ENCODE peak calls at places on chromosomes 3 and 15, in five cellular contexts. One of them, this sample, is unnamed.

GRCh38 chr3:20055020-20055775 is 15.0 kb downstream of the KAT2B start:
- DNase-seq in GM23248: peak; percentile 5
- DNase-seq in neural progenitor cell: no peak
- DNase-seq in MM.1S: peak; percentile 65
- DNase-seq in astrocyte: no peak
- DNase-seq in this sample: no peak

GRCh38 chr15:57560976-57561711 is 30.6 kb upstream of the MYZAP start:
- DNase-seq in GM23248: peak; percentile 82
- DNase-seq in neural progenitor cell: peak; percentile 73
- DNase-seq in MM.1S: peak; percentile 70
- DNase-seq in astrocyte: peak; percentile 53
- DNase-seq in this sample: peak; percentile 78

GRCh38 chr3:154224366-154224765 is 99.9 kb downstream of the DHX36 start:
- DNase-seq in GM23248: no peak
- DNase-seq in neural progenitor cell: no peak
- DNase-seq in MM.1S: no peak
- DNase-seq in astrocyte: no peak
- DNase-seq in this sample: no peak

GRCh38 chr3:57082481-57082880 is 22.0 kb downstream of the SPATA12 start:
- DNase-seq in GM23248: no peak
- DNase-seq in neural progenitor cell: no peak
- DNase-seq in MM.1S: no peak
- DNase-seq in astrocyte: no peak
- DNase-seq in this sample: no peak

GRCh38 chr3:161500057-161500836 is 3.6 kb downstream of the OTOL1 start:
- DNase-seq in GM23248: peak; percentile 10
- DNase-seq in neural progenitor cell: no peak
- DNase-seq in MM.1S: no peak
- DNase-seq in astrocyte: no peak
- DNase-seq in this sample: peak; percentile 51

GRCh38 chr15:79601376-79601775 is 169.2 kb downstream of the MINAR1 start:
- DNase-seq in GM23248: no peak
- DNase-seq in neural progenitor cell: no peak
- DNase-seq in MM.1S: no peak
- DNase-seq in astrocyte: no peak
- DNase-seq in this sample: no peak

GRCh38 chr15:98786706-98787105 is 138.4 kb downstream of the IGF1R start:
- DNase-seq in GM23248: no peak
- DNase-seq in neural progenitor cell: no peak
- DNase-seq in MM.1S: no peak
- DNase-seq in astrocyte: no peak
- DNase-seq in this sample: no peak

GRCh38 chr15:101207867-101208288 is 44.0 kb downstream of the CHSY1 start:
- DNase-seq in GM23248: peak; percentile 85
- DNase-seq in neural progenitor cell: no peak
- DNase-seq in MM.1S: no peak
- DNase-seq in astrocyte: peak; percentile 57
- DNase-seq in this sample: peak; percentile 13

GRCh38 chr3:123153124-123153523 is 48.6 kb upstream of the SEC22A start:
- DNase-seq in GM23248: no peak
- DNase-seq in neural progenitor cell: no peak
- DNase-seq in MM.1S: no peak
- DNase-seq in astrocyte: no peak
- DNase-seq in this sample: no peak

GRCh38 chr3:141972394-141972793 is 96.0 kb downstream of the ATP1B3 start:
- DNase-seq in GM23248: peak; percentile 22
- DNase-seq in neural progenitor cell: no peak
- DNase-seq in MM.1S: no peak
- DNase-seq in astrocyte: no peak
- DNase-seq in this sample: no peak

GRCh38 chr3:52820741-52821140 is 9.7 kb downstream of the ITIH4 start:
- DNase-seq in GM23248: peak; percentile 50
- DNase-seq in neural progenitor cell: peak; percentile 76
- DNase-seq in MM.1S: no peak
- DNase-seq in astrocyte: no peak
- DNase-seq in this sample: peak; percentile 53

DNA sequence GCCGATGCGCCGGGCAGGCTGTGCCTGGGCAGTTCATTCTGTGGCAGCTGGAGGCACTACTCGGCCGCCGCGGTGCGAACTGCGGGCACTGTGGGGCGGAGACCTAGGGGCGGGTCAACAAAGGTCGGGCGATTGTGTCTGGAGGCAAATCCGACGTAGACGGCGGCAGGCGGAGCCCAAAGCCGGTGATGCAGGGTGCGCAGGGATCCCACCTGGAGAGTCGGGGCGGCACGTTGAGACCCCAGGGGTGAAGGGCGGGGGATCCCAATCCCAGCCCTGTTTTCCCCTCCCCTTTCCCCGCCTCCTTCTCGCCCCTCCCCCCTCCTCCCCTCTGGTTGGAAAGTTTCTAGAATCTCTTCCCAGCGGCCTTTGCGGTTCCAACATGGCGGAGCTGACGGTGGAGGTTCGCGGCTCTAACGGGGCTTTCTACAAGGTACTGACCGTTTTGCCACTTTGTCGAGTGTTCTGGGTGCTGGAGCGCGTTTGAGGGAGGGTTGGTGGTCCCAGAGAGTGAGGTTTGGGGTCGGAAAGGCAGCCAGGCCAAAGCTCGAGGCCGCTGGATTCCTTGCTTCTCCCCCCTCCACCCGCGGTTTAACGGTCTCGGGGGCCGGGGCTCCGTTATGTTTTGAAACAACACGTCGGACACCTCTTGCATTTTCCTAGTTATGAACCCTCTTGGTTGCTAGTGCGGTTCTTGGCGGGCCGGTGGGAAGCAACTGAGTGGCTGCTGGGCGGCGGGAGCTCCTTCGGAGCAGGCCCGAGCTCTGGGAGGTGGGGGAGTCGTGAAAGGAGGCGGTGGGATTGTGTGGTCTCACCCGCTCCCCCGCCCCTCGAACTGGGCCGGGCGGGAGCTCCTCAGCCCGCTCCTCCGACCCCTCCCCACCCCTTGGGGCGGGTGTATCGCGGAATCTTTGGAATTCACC is at the start of gene FXR1:
- DNase-seq in GM23248: peak; percentile 95
- DNase-seq in neural progenitor cell: peak; percentile 96
- DNase-seq in MM.1S: peak; percentile 98
- DNase-seq in astrocyte: peak; percentile 56
- DNase-seq in this sample: peak; percentile 83
- H3K79me2 ChIP-seq in GM23248: peaks cover 51% of the 10 kb centered on the region
- H3K79me2 ChIP-seq in neural progenitor cell: peaks cover 53% of the 10 kb centered on the region
- H3K79me2 ChIP-seq in MM.1S: peaks cover 52% of the 10 kb centered on the region
- H3K79me2 ChIP-seq in astrocyte: peaks cover 51% of the 10 kb centered on the region
- H3K79me2 ChIP-seq in this sample: peaks cover 51% of the 10 kb centered on the region

DNA sequence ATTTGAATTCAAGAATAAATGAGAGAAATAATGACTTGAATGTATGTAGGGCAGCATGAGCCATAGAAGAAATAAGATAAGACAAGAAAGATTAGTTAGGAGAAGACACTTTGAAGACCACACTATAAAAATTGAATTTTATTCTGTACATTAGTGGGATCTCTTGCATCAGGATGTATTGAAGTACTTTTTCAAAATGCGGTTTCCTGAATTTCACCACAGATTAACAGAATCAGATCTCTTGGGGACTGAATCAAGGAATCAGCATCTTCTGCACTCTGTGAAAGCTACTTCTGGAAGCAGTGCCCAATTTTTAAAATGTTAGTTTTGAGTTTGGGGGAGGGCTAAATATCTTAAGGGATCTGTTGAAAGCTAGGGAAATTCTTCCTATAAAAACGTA is 763.9 kb upstream of the GOLIM4 start:
- DNase-seq in GM23248: no peak
- DNase-seq in neural progenitor cell: no peak
- DNase-seq in MM.1S: no peak
- DNase-seq in astrocyte: no peak
- DNase-seq in this sample: no peak
- H3K4me1 ChIP-seq in GM23248: no peaks in the 10 kb centered on the region
- H3K4me1 ChIP-seq in neural progenitor cell: no peaks in the 10 kb centered on the region
- H3K4me1 ChIP-seq in MM.1S: peaks cover 5% of the 10 kb centered on the region
- H3K4me1 ChIP-seq in astrocyte: no peaks in the 10 kb centered on the region
- H3K4me1 ChIP-seq in this sample: no peaks in the 10 kb centered on the region

GRCh38 chr3:187773233-187773962 is 28.1 kb upstream of the BCL6 start:
- DNase-seq in GM23248: no peak
- DNase-seq in neural progenitor cell: peak; percentile 29
- DNase-seq in MM.1S: no peak
- DNase-seq in astrocyte: no peak
- DNase-seq in this sample: no peak
- H2AFZ ChIP-seq in GM23248: no peak overlapping the region
- H2AFZ ChIP-seq in neural progenitor cell: peak overlapping the region; percentile 58
- H2AFZ ChIP-seq in MM.1S: no peak overlapping the region
- H2AFZ ChIP-seq in astrocyte: no peak overlapping the region
- H2AFZ ChIP-seq in this sample: no peak overlapping the region

GRCh38 chr3:16917256-16917935 is 32.6 kb downstream of the PLCL2 start:
- DNase-seq in GM23248: peak; percentile 46
- DNase-seq in neural progenitor cell: no peak
- DNase-seq in MM.1S: no peak
- DNase-seq in astrocyte: peak; percentile 46
- DNase-seq in this sample: peak; percentile 63
- H3K79me2 ChIP-seq in GM23248: no peaks in the 10 kb centered on the region
- H3K79me2 ChIP-seq in neural progenitor cell: peaks cover 97% of the 10 kb centered on the region
- H3K79me2 ChIP-seq in MM.1S: peaks cover 82% of the 10 kb centered on the region
- H3K79me2 ChIP-seq in astrocyte: peaks cover 4% of the 10 kb centered on the region
- H3K79me2 ChIP-seq in this sample: peaks cover 12% of the 10 kb centered on the region

GRCh38 chr3:194571491-194571941 is 61.7 kb downstream of the TMEM44 start:
- DNase-seq in GM23248: no peak
- DNase-seq in neural progenitor cell: no peak
- DNase-seq in MM.1S: no peak
- DNase-seq in astrocyte: peak; percentile 19
- DNase-seq in this sample: no peak
- H3K4me1 ChIP-seq in GM23248: peaks cover 44% of the 10 kb centered on the region
- H3K4me1 ChIP-seq in neural progenitor cell: peaks cover 9% of the 10 kb centered on the region
- H3K4me1 ChIP-seq in MM.1S: no peaks in the 10 kb centered on the region
- H3K4me1 ChIP-seq in astrocyte: peaks cover 43% of the 10 kb centered on the region
- H3K4me1 ChIP-seq in this sample: peaks cover 25% of the 10 kb centered on the region

GRCh38 chr15:99925661-99926461 is 192.6 kb upstream of the LYSMD4 start:
- DNase-seq in GM23248: peak; percentile 29
- DNase-seq in neural progenitor cell: peak; percentile 54
- DNase-seq in MM.1S: peak; percentile 75
- DNase-seq in astrocyte: peak; percentile 4
- DNase-seq in this sample: peak; percentile 13
- H2AFZ ChIP-seq in GM23248: peak overlapping the region; percentile 45
- H2AFZ ChIP-seq in neural progenitor cell: no peak overlapping the region
- H2AFZ ChIP-seq in MM.1S: peak overlapping the region; percentile 99
- H2AFZ ChIP-seq in astrocyte: peak overlapping the region; percentile 26
- H2AFZ ChIP-seq in this sample: peak overlapping the region; percentile 42

GRCh38 chr15:56208641-56209155 is 35.0 kb downstream of the RFX7 start:
- DNase-seq in GM23248: no peak
- DNase-seq in neural progenitor cell: no peak
- DNase-seq in MM.1S: no peak
- DNase-seq in astrocyte: peak; percentile 43
- DNase-seq in this sample: no peak

GRCh38 chr15:56207092-56207491 is 36.6 kb downstream of the RFX7 start:
- DNase-seq in GM23248: no peak
- DNase-seq in neural progenitor cell: no peak
- DNase-seq in MM.1S: peak; percentile 55
- DNase-seq in astrocyte: no peak
- DNase-seq in this sample: no peak

GRCh38 chr15:56207711-56208110 is 36.0 kb downstream of the RFX7 start:
- DNase-seq in GM23248: no peak
- DNase-seq in neural progenitor cell: no peak
- DNase-seq in MM.1S: no peak
- DNase-seq in astrocyte: peak; percentile 36
- DNase-seq in this sample: no peak

GRCh38 chr15:56211064-56211463 is 32.6 kb downstream of the RFX7 start:
- DNase-seq in GM23248: no peak
- DNase-seq in neural progenitor cell: no peak
- DNase-seq in MM.1S: no peak
- DNase-seq in astrocyte: no peak
- DNase-seq in this sample: no peak

GRCh38 chr15:56208185-56208584 is 35.5 kb downstream of the RFX7 start:
- DNase-seq in GM23248: no peak
- DNase-seq in neural progenitor cell: no peak
- DNase-seq in MM.1S: no peak
- DNase-seq in astrocyte: no peak
- DNase-seq in this sample: no peak
- H3K79me2 ChIP-seq in GM23248: peaks cover 100% of the 10 kb centered on the region
- H3K79me2 ChIP-seq in neural progenitor cell: peaks cover 100% of the 10 kb centered on the region
- H3K79me2 ChIP-seq in MM.1S: peaks cover 94% of the 10 kb centered on the region
- H3K79me2 ChIP-seq in astrocyte: peaks cover 96% of the 10 kb centered on the region
- H3K79me2 ChIP-seq in this sample: peaks cover 61% of the 10 kb centered on the region

DNA sequence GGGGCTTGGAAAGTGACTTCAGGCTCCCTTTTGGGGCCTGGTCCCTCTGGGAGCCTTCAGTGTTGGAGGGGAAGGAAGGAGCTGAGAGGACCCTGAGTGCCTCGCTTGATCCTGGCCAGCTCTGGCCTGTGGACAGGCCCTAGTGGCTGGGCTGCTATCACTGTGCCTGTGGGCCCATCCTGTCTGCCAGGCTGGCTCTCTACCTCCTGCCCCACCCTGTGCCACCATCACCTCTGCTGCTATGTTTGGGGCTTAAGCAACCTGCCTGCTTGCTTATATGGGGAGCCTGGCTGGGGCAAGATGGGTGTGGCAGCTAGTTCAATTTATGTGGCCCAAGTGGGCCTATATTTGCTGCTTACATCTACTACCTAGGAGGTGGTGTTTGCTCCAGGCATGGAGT is 7.1 kb downstream of the TEX264 start:
- DNase-seq in GM23248: no peak
- DNase-seq in neural progenitor cell: no peak
- DNase-seq in MM.1S: no peak
- DNase-seq in astrocyte: no peak
- DNase-seq in this sample: no peak
- H3K4me1 ChIP-seq in GM23248: peaks cover 27% of the 10 kb centered on the region
- H3K4me1 ChIP-seq in neural progenitor cell: no peaks in the 10 kb centered on the region
- H3K4me1 ChIP-seq in MM.1S: peaks cover 17% of the 10 kb centered on the region
- H3K4me1 ChIP-seq in astrocyte: peaks cover 21% of the 10 kb centered on the region
- H3K4me1 ChIP-seq in this sample: peaks cover 37% of the 10 kb centered on the region

This sample was measured in PC-3.